ENCODE peak calls at places on chromosomes 2 and 18, in seven cellular contexts. Y, L, A, W, R, B and T are unnamed samples. For H3K4me1, the result is how much of the 10 kb centered on the place peaks cover.

GRCh38 chr18:36419913-36420531 is 122.5 kb downstream of the FHOD3 start:
- DNase-seq in L (no peak), Y (no peak), R (no peak), A (no peak), W (no peak), B (no peak), T (no peak)

GRCh38 chr2:188524519-188525113 is 232.9 kb downstream of the GULP1 start:
- DNase-seq in L (no peak), B (no peak), W (no peak), Y (no peak), R (no peak), A (peak), T (no peak)

GRCh38 chr2:204274991-204275390 is 270.3 kb upstream of the PARD3B start:
- DNase-seq in B (no peak), L (no peak), Y (no peak), W (no peak), R (no peak), A (no peak), T (no peak)

GRCh38 chr2:149000168-149000938 is 38.1 kb upstream of the LYPD6B start:
- DNase-seq in A (no peak), R (no peak), Y (no peak), W (no peak), B (no peak), L (no peak), T (no peak)

GRCh38 chr2:234596696-234597575 is 100.1 kb upstream of the ARL4C start:
- DNase-seq in L (no peak), B (no peak), W (no peak), Y (no peak), A (no peak), R (no peak), T (no peak)

GRCh38 chr2:106843001-106843909 is 42.7 kb downstream of the ST6GAL2 start:
- DNase-seq in L (no peak), B (no peak), R (no peak), W (no peak), A (no peak), Y (no peak), T (no peak)

GRCh38 chr2:124877065-124877671 is 852.1 kb downstream of the CNTNAP5 start:
- DNase-seq in A (no peak), W (no peak), L (no peak), Y (no peak), B (no peak), R (no peak), T (no peak)

GRCh38 chr18:36284671-36285295 is 12.7 kb upstream of the FHOD3 start:
- DNase-seq in L (no peak), A (no peak), R (no peak), W (no peak), Y (no peak), B (no peak), T (peak)

GRCh38 chr2:96449637-96450036 is 55.5 kb downstream of the NEURL3 start:
- DNase-seq in R (no peak), Y (no peak), A (no peak), L (no peak), B (peak), W (no peak), T (no peak)

GRCh38 chr18:77006305-77007175 is 126.0 kb downstream of the MBP start:
- DNase-seq in W (no peak), R (peak), B (no peak), A (no peak), L (peak), Y (no peak), T (no peak)

GRCh38 chr2:11367170-11367569 is 22.7 kb upstream of the ROCK2 start:
- DNase-seq in A (no peak), B (no peak), R (no peak), Y (no peak), W (no peak), L (no peak), T (no peak)

GRCh38 chr2:121309801-121310200 is 24.8 kb upstream of the TFCP2L1 start:
- DNase-seq in A (no peak), R (no peak), W (no peak), B (no peak), Y (no peak), L (peak), T (no peak)

GRCh38 chr2:17643031-17643615 is 102.6 kb downstream of the VSNL1 start:
- DNase-seq in Y (no peak), L (no peak), R (no peak), B (no peak), A (peak), W (no peak), T (no peak)

GRCh38 chr2:64330691-64331429 is 123.1 kb upstream of the LGALSL start:
- DNase-seq in L (peak), Y (peak), B (peak), A (peak), W (peak), R (peak), T (peak)

GRCh38 chr2:153388246-153388645 is 90.3 kb downstream of the RPRM start:
- DNase-seq in B (no peak), Y (no peak), W (no peak), R (no peak), L (no peak), A (no peak), T (no peak)

GRCh38 chr18:48662021-48662661 is 123.3 kb downstream of the CTIF start:
- DNase-seq in L (peak), R (no peak), A (no peak), B (no peak), W (no peak), Y (no peak), T (no peak)

GRCh38 chr2:30190637-30191036 is 40.7 kb upstream of the LBH start:
- DNase-seq in A (no peak), R (no peak), Y (no peak), B (no peak), W (no peak), L (no peak), T (no peak)

GRCh38 chr2:14256890-14257289 is 375.6 kb upstream of the LRATD1 start:
- DNase-seq in B (no peak), Y (no peak), L (no peak), A (no peak), W (no peak), R (no peak), T (no peak)

GRCh38 chr2:164960159-164960558 is 4.8 kb upstream of the SLC38A11 start:
- DNase-seq in L (no peak), W (no peak), Y (no peak), B (no peak), A (no peak), R (no peak), T (no peak)

GRCh38 chr2:196277002-196277401 is 105.6 kb upstream of the STK17B start:
- DNase-seq in B (no peak), Y (no peak), R (no peak), A (no peak), W (no peak), L (no peak), T (no peak)

GRCh38 chr2:70697603-70698383 is 70.2 kb downstream of the ADD2 start:
- DNase-seq in R (no peak), B (no peak), L (peak), W (no peak), Y (no peak), A (no peak), T (no peak)

GRCh38 chr2:11899264-11899818 is 152.9 kb downstream of the LPIN1 start:
- DNase-seq in Y (no peak), B (no peak), L (no peak), A (no peak), R (no peak), W (no peak), T (no peak)

GRCh38 chr2:238945433-238946150 is 97.7 kb downstream of the TWIST2 start:
- DNase-seq in R (peak), L (peak), W (peak), A (peak), B (no peak), Y (peak), T (no peak)

DNA sequence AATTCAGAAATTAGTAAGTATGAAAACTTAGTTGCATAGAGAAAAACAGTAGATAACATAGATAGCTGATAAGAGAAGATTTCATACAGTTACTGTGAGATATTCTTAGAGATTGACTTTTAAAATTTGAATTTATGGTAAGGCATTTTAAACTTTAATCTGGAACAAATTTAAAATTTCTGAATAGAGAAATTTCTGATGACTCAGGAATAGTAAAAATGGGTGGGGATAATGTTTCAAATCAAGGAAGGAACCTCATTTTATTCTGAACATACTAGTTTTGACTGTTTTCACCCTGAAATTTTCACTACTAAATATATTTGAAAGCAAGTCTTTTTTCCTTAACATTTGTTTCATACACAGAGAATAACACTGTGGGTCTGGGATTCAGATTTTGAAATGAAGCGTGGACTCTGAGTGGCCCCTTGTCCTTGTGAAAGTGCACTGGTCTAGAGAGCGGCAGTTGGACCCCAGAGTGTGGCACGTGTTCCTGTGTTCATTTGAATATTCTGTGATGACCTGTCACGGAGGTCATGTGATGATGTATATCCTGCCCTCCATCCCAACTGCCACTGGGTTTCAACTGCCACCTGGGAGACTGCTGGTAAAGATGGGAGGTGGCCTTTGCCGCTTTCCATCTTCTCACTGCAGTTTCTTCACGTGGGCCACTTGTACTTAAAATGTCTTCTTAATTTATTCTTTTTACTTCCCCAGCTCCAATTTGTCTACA is 38.5 kb upstream of the RAB6D start:
- DNase-seq in R (no peak), L (no peak), B (no peak), A (no peak), Y (no peak), W (no peak), T (no peak)
- H3K4me1 ChIP-seq in R (under half), L (under half), B (under half), A (under half), Y (under half), W (under half), T (under half)

GRCh38 chr18:75041586-75041985 is 167.4 kb downstream of the PTGR3 start:
- DNase-seq in L (no peak), W (no peak), B (no peak), R (no peak), Y (no peak), A (no peak), T (no peak)
- TF ChIP-seq CTCF in L (peak), W (no peak), B (no peak), R (peak), Y (peak), A (no peak), T (no peak)

DNA sequence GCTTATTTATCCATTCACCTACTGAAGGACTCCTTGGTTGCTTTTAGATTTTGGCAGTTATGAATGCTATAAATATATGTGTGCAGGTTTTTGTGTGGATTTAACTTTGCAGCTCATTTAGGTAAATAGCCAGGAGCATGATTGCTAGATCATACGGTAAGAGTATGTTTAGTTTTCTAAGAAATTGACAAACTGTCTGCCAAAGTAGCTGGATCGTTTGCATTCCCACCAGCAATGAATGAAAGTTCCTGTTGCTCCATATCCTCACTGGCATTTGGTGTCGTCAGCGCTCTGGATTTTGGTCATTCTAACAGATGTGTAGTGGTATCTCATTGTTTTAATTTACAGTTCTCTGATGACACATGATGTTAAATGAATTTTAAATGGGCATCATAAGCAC is 8.7 kb upstream of the DIPK1C start:
- DNase-seq in R (no peak), A (no peak), Y (no peak), B (no peak), L (no peak), W (peak), T (no peak)
- H3K4me3 ChIP-seq in R (no peak), A (no peak), Y (no peak), B (no peak), L (no peak), W (no peak), T (no peak)

GRCh38 chr2:65919579-65920188 is 487.3 kb upstream of the SPRED2 start:
- DNase-seq in R (no peak), W (no peak), L (no peak), B (no peak), A (no peak), Y (no peak), T (no peak)

GRCh38 chr2:65922030-65922429 is 489.6 kb upstream of the SPRED2 start:
- DNase-seq in R (no peak), A (no peak), W (no peak), L (no peak), Y (no peak), B (no peak), T (no peak)

GRCh38 chr2:65922794-65923193 is 490.4 kb upstream of the SPRED2 start:
- DNase-seq in R (peak), W (peak), Y (peak), L (peak), A (no peak), B (no peak), T (no peak)

GRCh38 chr2:65918760-65919187 is 486.4 kb upstream of the SPRED2 start:
- DNase-seq in R (no peak), B (no peak), W (no peak), A (no peak), L (no peak), Y (no peak), T (no peak)

GRCh38 chr2:65920659-65921058 is 488.3 kb upstream of the SPRED2 start:
- DNase-seq in A (no peak), L (no peak), B (no peak), W (no peak), Y (no peak), R (no peak), T (no peak)
- H3K4me1 ChIP-seq in A (under half), L (under half), B (under half), W (under half), Y (under half), R (under half), T (under half)

GRCh38 chr18:54323970-54324369 is 33.7 kb downstream of the STARD6 start:
- DNase-seq in R (no peak), Y (no peak), B (no peak), L (no peak), W (no peak), A (no peak), T (no peak)

GRCh38 chr18:54323561-54323960 is 34.1 kb downstream of the STARD6 start:
- DNase-seq in A (no peak), W (no peak), L (no peak), R (no peak), B (no peak), Y (no peak), T (no peak)

GRCh38 chr18:54329787-54330186 is 27.9 kb downstream of the STARD6 start:
- DNase-seq in R (no peak), Y (no peak), B (no peak), W (no peak), A (no peak), L (no peak), T (no peak)

GRCh38 chr18:54330768-54331548 is 26.7 kb downstream of the STARD6 start:
- DNase-seq in W (no peak), B (no peak), L (no peak), A (no peak), R (no peak), Y (no peak), T (no peak)

GRCh38 chr18:54327818-54328217 is 29.8 kb downstream of the STARD6 start:
- DNase-seq in B (no peak), Y (no peak), L (no peak), W (no peak), A (no peak), R (no peak), T (no peak)
- TF ChIP-seq CTCF in B (no peak), Y (no peak), L (no peak), W (no peak), A (no peak), R (no peak), T (no peak)

GRCh38 chr2:72914226-72915075 is 2.9 kb upstream of the EMX1 start:
- DNase-seq in R (no peak), B (no peak), Y (no peak), W (no peak), L (no peak), A (no peak), T (no peak)

GRCh38 chr2:72916743-72917137 is 579 bp upstream of the EMX1 start:
- DNase-seq in W (no peak), A (no peak), Y (no peak), R (no peak), L (no peak), B (no peak), T (no peak)

GRCh38 chr2:72913531-72914225 is 3.6 kb upstream of the EMX1 start:
- DNase-seq in B (no peak), Y (no peak), L (no peak), A (no peak), R (no peak), W (no peak), T (no peak)

GRCh38 chr2:72915907-72916742 is 1.2 kb upstream of the EMX1 start:
- DNase-seq in A (no peak), R (peak), Y (no peak), L (peak), B (peak), W (no peak), T (no peak)

DNA sequence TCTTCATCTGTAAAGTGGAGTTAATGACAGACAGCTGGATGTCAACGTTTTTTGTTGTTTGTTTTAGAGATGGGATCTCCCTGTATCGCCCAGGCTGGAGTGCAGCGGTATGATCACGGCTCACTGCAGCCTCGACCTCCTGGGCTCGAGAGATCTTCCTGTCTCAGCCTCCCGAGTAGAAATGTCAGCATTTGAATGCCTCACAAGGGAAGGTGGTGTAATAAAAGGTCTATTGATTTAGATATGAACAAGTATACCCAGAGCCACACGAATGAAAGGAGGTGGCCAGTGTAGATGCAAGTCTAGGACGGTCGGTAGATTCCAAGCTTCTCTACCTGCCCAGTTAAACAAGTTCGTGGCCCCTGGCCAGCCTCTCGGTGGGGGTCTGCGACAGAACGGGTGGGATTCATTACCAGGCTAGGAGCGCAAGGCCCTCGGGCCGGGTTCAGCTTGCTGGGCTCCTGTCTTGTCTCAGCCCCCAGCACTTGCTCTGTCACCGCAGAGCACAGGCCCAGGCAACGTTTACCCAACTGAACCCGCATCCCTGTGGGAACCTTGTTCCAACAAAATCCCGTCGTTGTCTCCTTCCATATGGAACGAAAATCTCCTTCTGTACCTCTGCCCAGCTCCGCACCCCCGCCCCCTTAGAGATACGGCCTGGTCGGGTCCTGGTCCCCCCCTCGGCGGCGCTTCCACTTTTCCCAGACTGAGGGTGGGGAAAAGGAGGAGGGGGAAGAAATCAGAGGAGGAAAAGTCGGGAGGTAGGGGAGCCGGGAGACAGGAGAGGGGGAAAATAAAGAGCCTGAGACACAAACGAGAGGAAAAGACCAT is 2.0 kb upstream of the EMX1 start:
- DNase-seq in Y (no peak), R (no peak), A (no peak), L (no peak), B (no peak), W (no peak), T (no peak)
- H3K4me3 ChIP-seq in Y (peak), R (peak), A (no peak), L (peak), B (peak), W (peak), T (peak)

DNA sequence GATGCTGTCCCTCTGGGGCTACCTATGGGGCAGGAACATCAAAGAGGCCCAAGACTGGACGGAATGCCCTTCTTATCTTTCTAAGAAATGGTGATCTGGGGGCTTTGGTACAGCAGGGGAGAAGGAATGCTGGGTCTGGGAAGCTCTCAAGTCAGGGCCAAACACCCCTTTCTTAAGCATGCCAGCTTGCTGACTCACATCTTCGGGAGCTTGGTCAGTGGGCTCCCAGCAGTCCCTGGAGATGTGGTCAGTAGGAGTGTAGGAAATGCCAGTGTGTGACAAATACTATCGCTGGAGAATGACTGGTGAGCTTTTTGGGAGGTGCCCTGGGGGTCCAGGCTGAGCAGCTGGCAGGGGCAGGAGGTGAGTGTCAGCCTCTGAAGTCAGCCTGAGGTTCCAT is 105.0 kb upstream of the CDC42EP3 start:
- DNase-seq in L (no peak), A (no peak), R (no peak), W (no peak), Y (no peak), B (peak), T (no peak)
- H3K4me1 ChIP-seq in L (under half), A (under half), R (under half), W (under half), Y (under half), B (half or more), T (under half)

GRCh38 chr2:46802665-46803550 is 112.7 kb downstream of the MCFD2 start:
- DNase-seq in Y (no peak), R (no peak), B (no peak), A (peak), W (peak), L (no peak), T (no peak)
- TF ChIP-seq CTCF in Y (peak), R (peak), B (peak), A (peak), W (no peak), L (no peak), T (no peak)